ENCODE peak calls at places on chromosomes 1 and 21, in seven cellular contexts. F, E, P, R, Q, B and L are unnamed samples.

GRCh38 chr1:38651669-38652068 is 207.9 kb downstream of the RRAGC start:
- ATAC-seq in F (no peak), E (no peak), P (no peak), R (no peak), Q (no peak), B (no peak), L (no peak)

GRCh38 chr1:158969166-158969565 is 37.8 kb downstream of the PYHIN1 start:
- ATAC-seq in F (no peak), E (no peak), P (peak; percentile 94), R (no peak), Q (no peak), B (no peak), L (no peak)

GRCh38 chr1:170214117-170214979 is 68.6 kb downstream of the NTMT2 start:
- ATAC-seq in F (no peak), E (no peak), P (no peak), R (no peak), Q (peak; percentile 62), B (no peak), L (no peak)

GRCh38 chr1:229221106-229222019 is 49.5 kb upstream of the RAB4A start:
- ATAC-seq in F (peak; percentile 93), E (no peak), P (no peak), R (no peak), Q (peak; percentile 47), B (no peak), L (peak; percentile 45)

GRCh38 chr1:169491845-169492281 is 6.1 kb upstream of the SLC19A2 start:
- ATAC-seq in F (no peak), E (no peak), P (peak; percentile 92), R (no peak), Q (no peak), B (no peak), L (no peak)

GRCh38 chr1:65458730-65459396 is 38.4 kb downstream of the LEPR start:
- ATAC-seq in F (no peak), E (no peak), P (no peak), R (no peak), Q (no peak), B (no peak), L (no peak)

GRCh38 chr1:160996195-160996594 is 24.8 kb downstream of the F11R start:
- ATAC-seq in F (no peak), E (no peak), P (no peak), R (no peak), Q (no peak), B (no peak), L (no peak)

GRCh38 chr1:178066904-178067531 is 26.9 kb upstream of the RASAL2 start:
- ATAC-seq in F (no peak), E (no peak), P (no peak), R (no peak), Q (no peak), B (peak; percentile 66), L (no peak)

GRCh38 chr1:243910612-243911011 is 60.6 kb upstream of the AKT3 start:
- ATAC-seq in F (no peak), E (no peak), P (no peak), R (no peak), Q (no peak), B (peak; percentile 50), L (no peak)

GRCh38 chr1:209485759-209486158 is 97.8 kb upstream of the CAMK1G start:
- ATAC-seq in F (no peak), E (no peak), P (no peak), R (no peak), Q (no peak), B (no peak), L (no peak)

GRCh38 chr1:204296431-204296988 is 63.2 kb downstream of the PLEKHA6 start:
- ATAC-seq in F (no peak), E (peak; percentile 54), P (no peak), R (no peak), Q (peak; percentile 17), B (no peak), L (no peak)

GRCh38 chr1:42690477-42691156 is 8.4 kb downstream of the YBX1 start:
- ATAC-seq in F (no peak), E (peak; percentile 31), P (peak; percentile 71), R (no peak), Q (no peak), B (no peak), L (no peak)

GRCh38 chr1:178932552-178932906 is 61.7 kb upstream of the ANGPTL1 start:
- ATAC-seq in F (no peak), E (peak; percentile 5), P (no peak), R (no peak), Q (no peak), B (no peak), L (no peak)

GRCh38 chr1:93988634-93989350 is 79.6 kb upstream of the GCLM start:
- ATAC-seq in F (no peak), E (peak; percentile 44), P (no peak), R (peak; percentile 75), Q (no peak), B (no peak), L (no peak)

GRCh38 chr1:47755368-47755990 is 241.7 kb downstream of the TRABD2B start:
- ATAC-seq in F (no peak), E (no peak), P (no peak), R (no peak), Q (no peak), B (no peak), L (no peak)

GRCh38 chr1:233993651-233994050 is 89.2 kb downstream of the SLC35F3 start:
- ATAC-seq in F (no peak), E (no peak), P (peak; percentile 81), R (no peak), Q (no peak), B (no peak), L (no peak)

GRCh38 chr1:43303477-43304286 is 2.9 kb downstream of the TIE1 start:
- ATAC-seq in F (no peak), E (no peak), P (no peak), R (no peak), Q (no peak), B (no peak), L (no peak)

GRCh38 chr1:51989582-51990477 is 670 bp downstream of the RAB3B start:
- ATAC-seq in F (no peak), E (peak; percentile 30), P (no peak), R (no peak), Q (no peak), B (peak; percentile 7), L (no peak)

GRCh38 chr1:206779565-206780091 is 7.3 kb upstream of the IL10 start:
- ATAC-seq in F (no peak), E (no peak), P (no peak), R (no peak), Q (no peak), B (no peak), L (no peak)

GRCh38 chr1:221548942-221549341 is 192.9 kb downstream of the DUSP10 start:
- ATAC-seq in F (peak; percentile 59), E (no peak), P (no peak), R (no peak), Q (no peak), B (no peak), L (no peak)

GRCh38 chr1:59379028-59379728 is 82.3 kb downstream of the FGGY start:
- ATAC-seq in F (no peak), E (no peak), P (peak; percentile 85), R (no peak), Q (no peak), B (no peak), L (no peak)

GRCh38 chr1:56146449-56146848 is 432.9 kb downstream of the PLPP3 start:
- ATAC-seq in F (no peak), E (peak; percentile 41), P (no peak), R (peak; percentile 71), Q (peak; percentile 79), B (no peak), L (peak; percentile 83)

GRCh38 chr1:234730542-234731370 is 120.8 kb upstream of the IRF2BP2 start:
- ATAC-seq in F (no peak), E (no peak), P (peak; percentile 63), R (no peak), Q (no peak), B (peak; percentile 81), L (no peak)

GRCh38 chr1:63916485-63917360 is 142.9 kb downstream of the ROR1 start:
- ATAC-seq in F (peak; percentile 81), E (no peak), P (no peak), R (no peak), Q (no peak), B (no peak), L (no peak)

GRCh38 chr1:246617768-246618167 is 51.5 kb downstream of the CNST start:
- ATAC-seq in F (peak; percentile 89), E (no peak), P (no peak), R (peak; percentile 57), Q (no peak), B (no peak), L (peak; percentile 93)

GRCh38 chr21:45036630-45037029 is 37.8 kb upstream of the ADARB1 start:
- ATAC-seq in F (no peak), E (no peak), P (no peak), R (no peak), Q (no peak), B (no peak), L (no peak)

GRCh38 chr1:160626560-160627342 is 20.1 kb downstream of the SLAMF1 start:
- ATAC-seq in F (no peak), E (no peak), P (peak; percentile 56), R (no peak), Q (no peak), B (no peak), L (no peak)

GRCh38 chr1:223738465-223739365 is 26.4 kb downstream of the CAPN2 start:
- ATAC-seq in F (peak; percentile 72), E (no peak), P (no peak), R (peak; percentile 53), Q (no peak), B (no peak), L (peak; percentile 56)

GRCh38 chr1:107009286-107009685 is 47.2 kb upstream of the PRMT6 start:
- ATAC-seq in F (no peak), E (peak; percentile 84), P (no peak), R (no peak), Q (peak; percentile 57), B (no peak), L (no peak)

GRCh38 chr21:39020751-39021474 is 162.3 kb downstream of the PSMG1 start:
- ATAC-seq in F (no peak), E (peak; percentile 73), P (no peak), R (no peak), Q (no peak), B (no peak), L (peak; percentile 39)

GRCh38 chr1:96281491-96281890 is 440.1 kb upstream of the PTBP2 start:
- ATAC-seq in F (no peak), E (no peak), P (no peak), R (no peak), Q (no peak), B (no peak), L (no peak)

GRCh38 chr1:13774121-13774520 is 74.1 kb downstream of the PRDM2 start:
- ATAC-seq in F (no peak), E (no peak), P (no peak), R (no peak), Q (no peak), B (no peak), L (no peak)

GRCh38 chr1:155005076-155005971 is 2.7 kb downstream of the ZBTB7B start:
- ATAC-seq in F (no peak), E (peak; percentile 7), P (no peak), R (peak; percentile 4), Q (no peak), B (no peak), L (no peak)

GRCh38 chr1:109365642-109366204 is 32.0 kb downstream of the SORT1 start:
- ATAC-seq in F (no peak), E (no peak), P (peak; percentile 44), R (no peak), Q (no peak), B (no peak), L (no peak)

GRCh38 chr1:207365063-207365462 is 43.6 kb downstream of the CD55 start:
- ATAC-seq in F (no peak), E (no peak), P (no peak), R (no peak), Q (no peak), B (no peak), L (no peak)